ENCODE peak calls at places on chromosomes 1 and 21, in eight cellular contexts. T is tibial nerve, U is heart left ventricle, O is HCT116, Q is NB4, B is ovary, Y is spleen, N is lower leg skin. E is an unnamed sample.

GRCh38 chr1:19946331-19946751 is 22.9 kb upstream of the PLA2G2E start:
- DNase-seq in T (no peak), U (no peak), O (no peak), Q (no peak), B (no peak), Y (no peak), N (no peak), E (peak; percentile 21)

GRCh38 chr21:43192501-43193081 is 23.8 kb downstream of the CRYAA start:
- DNase-seq in T (peak; percentile 2), U (peak; percentile 38), O (no peak), Q (no peak), B (no peak), Y (peak; percentile 53), N (peak; percentile 51), E (no peak)

GRCh38 chr1:31792116-31792515 is 23.7 kb downstream of the SPOCD1 start:
- DNase-seq in T (no peak), U (no peak), O (no peak), Q (no peak), B (no peak), Y (peak; percentile 77), N (no peak), E (no peak)

GRCh38 chr21:44421901-44422840 is 33.1 kb upstream of the LRRC3 start:
- DNase-seq in T (no peak), U (peak; percentile 40), O (no peak), Q (no peak), B (peak; percentile 2), Y (peak; percentile 30), N (no peak), E (no peak)

GRCh38 chr1:208731976-208732821 is 488.0 kb upstream of the PLXNA2 start:
- DNase-seq in T (no peak), U (no peak), O (no peak), Q (no peak), B (no peak), Y (no peak), N (no peak), E (no peak)

GRCh38 chr1:47324682-47325081 is 8.9 kb upstream of the CMPK1 start:
- DNase-seq in T (no peak), U (no peak), O (no peak), Q (no peak), B (no peak), Y (no peak), N (no peak), E (no peak)

GRCh38 chr1:169844941-169845608 is 48.6 kb downstream of the SCYL3 start:
- DNase-seq in T (no peak), U (no peak), O (no peak), Q (no peak), B (no peak), Y (no peak), N (no peak), E (no peak)

GRCh38 chr1:41361495-41362356 is 492 bp downstream of the FOXO6 start:
- DNase-seq in T (no peak), U (no peak), O (no peak), Q (peak; percentile 66), B (peak; percentile 66), Y (peak; percentile 90), N (no peak), E (peak; percentile 43)

GRCh38 chr1:199489594-199489993 is 537.9 kb upstream of the NR5A2 start:
- DNase-seq in T (no peak), U (no peak), O (no peak), Q (no peak), B (no peak), Y (no peak), N (no peak), E (no peak)

GRCh38 chr1:235557495-235557894 is 53.2 kb upstream of the B3GALNT2 start:
- DNase-seq in T (no peak), U (no peak), O (no peak), Q (peak; percentile 50), B (no peak), Y (no peak), N (no peak), E (peak; percentile 44)

GRCh38 chr1:203278087-203278884 is 27.0 kb upstream of the BTG2 start:
- DNase-seq in T (peak; percentile 92), U (peak; percentile 95), O (no peak), Q (peak; percentile 45), B (peak; percentile 98), Y (peak; percentile 86), N (peak; percentile 87), E (no peak)

GRCh38 chr1:173005196-173005864 is 45.4 kb downstream of the TNFSF18 start:
- DNase-seq in T (no peak), U (no peak), O (no peak), Q (no peak), B (no peak), Y (no peak), N (no peak), E (no peak)

DNA sequence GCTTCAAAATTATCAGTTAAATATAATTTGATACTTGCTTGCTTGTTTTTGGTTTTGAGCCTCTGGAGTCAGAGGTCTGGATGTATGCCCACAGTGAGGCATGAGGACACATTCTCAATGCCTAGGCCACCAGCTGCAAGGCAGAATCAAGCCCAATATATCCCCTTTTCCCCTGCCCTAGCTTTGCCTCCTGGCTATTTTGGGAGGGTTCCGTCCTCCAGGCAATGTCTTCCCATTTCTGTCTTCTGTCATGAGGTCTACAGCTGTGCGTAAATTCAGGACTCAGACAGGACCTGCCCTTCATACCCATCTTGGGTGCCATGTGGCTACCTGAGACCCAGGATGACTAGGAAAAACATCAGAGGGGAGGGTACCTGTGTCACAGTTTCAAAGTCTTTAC is 19.2 kb downstream of the NRDC start:
- DNase-seq in T (no peak), U (no peak), O (no peak), Q (no peak), B (no peak), Y (no peak), N (no peak), E (no peak)
- TF ChIP-seq POLR2A in T (no peak), U (no peak), O (no peak), Q (no peak), B (no peak), Y (no peak), N (no peak), E (no peak)

DNA sequence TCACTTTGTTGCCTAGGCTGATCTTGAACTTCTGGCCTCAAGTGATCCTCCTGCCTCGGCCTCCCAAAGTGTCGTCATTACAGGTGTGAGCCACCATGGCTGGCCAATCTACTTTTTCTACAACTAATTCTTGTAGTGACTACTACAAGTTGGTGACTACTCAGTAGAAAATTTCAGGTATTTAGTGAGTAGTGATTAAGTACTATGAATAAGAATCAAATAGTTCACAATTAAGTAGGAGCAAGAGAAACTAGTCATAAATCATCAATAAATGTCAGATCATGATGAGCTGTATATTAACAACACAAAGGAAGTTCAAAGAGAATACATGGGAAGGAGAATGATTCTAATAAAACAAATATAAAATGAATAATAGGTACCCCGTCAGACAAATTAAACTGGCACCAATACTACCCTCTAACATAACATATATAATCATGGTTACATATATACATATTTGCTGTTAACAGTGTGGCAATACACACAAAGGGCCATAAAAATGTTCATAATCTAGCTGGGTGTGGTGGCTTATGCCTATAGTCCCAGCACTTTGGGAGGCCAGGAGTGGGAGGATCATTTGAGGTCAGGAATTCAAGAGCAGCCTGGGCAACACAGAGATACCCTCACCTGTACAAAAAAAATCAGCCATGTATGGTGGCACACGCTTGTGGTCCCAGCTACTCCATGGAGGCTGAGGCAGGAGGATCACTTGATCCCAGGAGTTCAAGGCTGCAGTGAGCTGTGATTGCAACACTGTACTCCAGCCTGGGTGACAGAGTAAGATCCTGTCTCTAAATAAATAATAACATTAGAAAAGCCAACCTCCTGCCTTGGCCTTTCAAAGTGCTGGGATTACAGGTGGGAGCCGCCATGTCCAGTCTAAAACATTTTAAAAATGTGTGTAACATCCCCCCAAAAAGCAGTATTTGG is 19.1 kb downstream of the YY1AP1 start:
- DNase-seq in T (no peak), U (no peak), O (no peak), Q (no peak), B (no peak), Y (no peak), N (no peak), E (no peak)
- TF ChIP-seq POLR2A in T (no peak), U (no peak), O (no peak), Q (no peak), B (no peak), Y (no peak), N (no peak), E (no peak)

DNA sequence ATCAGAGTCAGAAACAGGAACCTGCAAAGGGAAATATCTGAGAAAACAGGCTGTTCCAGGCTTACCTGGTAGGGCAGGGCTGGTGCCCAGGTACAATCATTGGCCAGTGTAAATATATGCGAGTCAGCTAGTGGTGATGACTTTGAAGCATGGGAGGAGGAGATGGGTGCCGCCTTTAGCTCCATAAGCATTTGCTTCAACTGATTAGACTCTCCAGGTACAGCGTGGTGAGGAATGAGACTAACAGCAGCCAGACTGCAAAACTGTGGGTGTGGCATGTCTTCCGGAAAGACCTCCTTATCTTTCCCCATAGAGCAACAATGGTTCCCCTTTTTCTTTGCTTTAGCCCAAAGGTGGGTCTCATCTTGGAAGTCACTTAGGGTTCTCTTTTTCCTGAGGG is 137.2 kb downstream of the LRIG2 start:
- DNase-seq in T (no peak), U (no peak), O (no peak), Q (no peak), B (no peak), Y (no peak), N (no peak), E (peak; percentile 15)
- TF ChIP-seq POLR2A in T (no peak), U (no peak), O (no peak), Q (no peak), B (no peak), Y (no peak), N (no peak), E (no peak)

GRCh38 chr1:154975409-154976205 is 1.1 kb downstream of the CKS1B start:
- DNase-seq in T (peak; percentile 58), U (peak; percentile 75), O (no peak), Q (peak; percentile 78), B (peak; percentile 78), Y (peak; percentile 92), N (peak; percentile 61), E (peak; percentile 83)

GRCh38 chr1:154973344-154974085 is 966 bp upstream of the CKS1B start:
- DNase-seq in T (peak; percentile 98), U (peak; percentile 96), O (peak; percentile 97), Q (peak; percentile 95), B (peak; percentile 98), Y (peak; percentile 97), N (peak; percentile 98), E (peak; percentile 100)

GRCh38 chr1:154972517-154973343 is 1.8 kb upstream of the CKS1B start:
- DNase-seq in T (peak; percentile 44), U (no peak), O (peak; percentile 80), Q (no peak), B (peak; percentile 68), Y (peak; percentile 79), N (peak; percentile 61), E (no peak)

GRCh38 chr1:154974808-154975408 is 427 bp downstream of the CKS1B start:
- DNase-seq in T (peak; percentile 89), U (peak; percentile 96), O (peak; percentile 95), Q (peak; percentile 96), B (peak; percentile 96), Y (peak; percentile 96), N (peak; percentile 95), E (peak; percentile 99)

DNA sequence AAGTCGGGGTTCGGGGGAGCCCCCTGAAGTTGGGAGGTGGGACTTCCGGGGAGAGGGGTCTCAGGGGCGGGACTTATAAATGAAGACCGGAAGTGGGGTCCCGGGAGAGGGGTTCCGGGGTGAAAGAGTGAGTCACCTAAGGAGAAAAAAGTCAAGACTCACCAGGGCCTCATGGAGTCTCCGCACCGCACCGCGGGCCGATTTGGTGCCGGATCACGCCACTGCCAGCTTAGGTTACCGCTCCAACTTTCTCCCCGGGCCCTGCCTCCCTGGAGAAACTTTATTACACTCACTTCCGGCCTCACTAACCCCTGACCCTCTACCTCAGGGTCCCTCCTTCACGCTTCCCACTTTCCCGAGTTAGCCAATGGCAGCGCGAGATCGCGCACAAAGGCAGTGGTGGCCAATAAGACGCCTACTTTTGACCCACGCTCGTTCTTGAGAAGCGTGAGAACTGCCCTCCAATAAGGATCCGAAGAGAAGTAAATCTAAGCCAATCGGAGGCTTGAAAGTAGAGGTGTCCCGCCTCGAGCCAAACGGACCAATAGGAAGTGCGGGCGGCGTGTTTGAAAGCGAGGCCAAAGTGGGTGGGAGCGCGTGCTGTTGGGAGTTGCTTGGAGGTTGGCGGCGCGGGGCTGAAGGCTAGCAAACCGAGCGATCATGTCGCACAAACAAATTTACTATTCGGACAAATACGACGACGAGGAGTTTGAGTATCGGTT is at the start of gene CKS1B:
- DNase-seq in T (peak; percentile 99), U (peak; percentile 97), O (peak; percentile 100), Q (peak; percentile 99), B (peak; percentile 97), Y (peak; percentile 96), N (peak; percentile 99), E (peak; percentile 99)
- TF ChIP-seq POLR2A in T (no peak), U (peak; percentile 51), O (no peak), Q (no peak), B (peak; percentile 91), Y (peak; percentile 46), N (no peak), E (peak; percentile 97)

E was measured in erythroblast.